ENCODE peak calls at places on chromosomes 5 and 9, in ten cellular contexts. One of them, this sample, is unnamed.

GRCh38 chr5:60590172-60590571 is 109.8 kb downstream of the DEPDC1B start:
- DNase-seq in naive thymus-derived CD8-positive, alpha-beta T cell: no peak
- DNase-seq in stimulated activated CD8-positive, alpha-beta memory T cell treated with anti-CD3 and anti-CD28 coated beads, Interleukin-2, amount 100 ng/mL, for 48 hours: no peak
- DNase-seq in immature natural killer cell: no peak
- DNase-seq in NCI-H446: no peak
- DNase-seq in endodermal cell: no peak
- DNase-seq in A549: no peak
- DNase-seq in OCI-LY7: no peak
- DNase-seq in NCI-H1092: no peak
- DNase-seq in stimulated activated CD4-positive, alpha-beta T cell treated with anti-CD3 and anti-CD28 coated beads, Interleukin-15, amount 100 ng/mL, for 24 hours: no peak
- DNase-seq in this sample: no peak

GRCh38 chr5:100157066-100157465 is 378.1 kb upstream of the FAM174A start:
- DNase-seq in naive thymus-derived CD8-positive, alpha-beta T cell: no peak
- DNase-seq in stimulated activated CD8-positive, alpha-beta memory T cell treated with anti-CD3 and anti-CD28 coated beads, Interleukin-2, amount 100 ng/mL, for 48 hours: no peak
- DNase-seq in immature natural killer cell: no peak
- DNase-seq in NCI-H446: no peak
- DNase-seq in endodermal cell: no peak
- DNase-seq in A549: no peak
- DNase-seq in OCI-LY7: no peak
- DNase-seq in NCI-H1092: no peak
- DNase-seq in stimulated activated CD4-positive, alpha-beta T cell treated with anti-CD3 and anti-CD28 coated beads, Interleukin-15, amount 100 ng/mL, for 24 hours: no peak
- DNase-seq in this sample: no peak

GRCh38 chr9:128702949-128703615 is 779 bp downstream of the PKN3 start:
- DNase-seq in naive thymus-derived CD8-positive, alpha-beta T cell: no peak
- DNase-seq in stimulated activated CD8-positive, alpha-beta memory T cell treated with anti-CD3 and anti-CD28 coated beads, Interleukin-2, amount 100 ng/mL, for 48 hours: no peak
- DNase-seq in immature natural killer cell: peak; percentile 25
- DNase-seq in NCI-H446: no peak
- DNase-seq in endodermal cell: peak; percentile 88
- DNase-seq in A549: peak; percentile 60
- DNase-seq in OCI-LY7: no peak
- DNase-seq in NCI-H1092: peak; percentile 10
- DNase-seq in stimulated activated CD4-positive, alpha-beta T cell treated with anti-CD3 and anti-CD28 coated beads, Interleukin-15, amount 100 ng/mL, for 24 hours: peak; percentile 58
- DNase-seq in this sample: no peak

GRCh38 chr5:4372481-4372880 is 767.6 kb upstream of the ADAMTS16 start:
- DNase-seq in naive thymus-derived CD8-positive, alpha-beta T cell: no peak
- DNase-seq in stimulated activated CD8-positive, alpha-beta memory T cell treated with anti-CD3 and anti-CD28 coated beads, Interleukin-2, amount 100 ng/mL, for 48 hours: no peak
- DNase-seq in immature natural killer cell: no peak
- DNase-seq in NCI-H446: no peak
- DNase-seq in endodermal cell: no peak
- DNase-seq in A549: no peak
- DNase-seq in OCI-LY7: no peak
- DNase-seq in NCI-H1092: no peak
- DNase-seq in stimulated activated CD4-positive, alpha-beta T cell treated with anti-CD3 and anti-CD28 coated beads, Interleukin-15, amount 100 ng/mL, for 24 hours: no peak
- DNase-seq in this sample: no peak

GRCh38 chr5:66178799-66179198 is 34.7 kb downstream of the SREK1 start:
- DNase-seq in naive thymus-derived CD8-positive, alpha-beta T cell: no peak
- DNase-seq in stimulated activated CD8-positive, alpha-beta memory T cell treated with anti-CD3 and anti-CD28 coated beads, Interleukin-2, amount 100 ng/mL, for 48 hours: no peak
- DNase-seq in immature natural killer cell: no peak
- DNase-seq in NCI-H446: no peak
- DNase-seq in endodermal cell: no peak
- DNase-seq in A549: no peak
- DNase-seq in OCI-LY7: no peak
- DNase-seq in NCI-H1092: no peak
- DNase-seq in stimulated activated CD4-positive, alpha-beta T cell treated with anti-CD3 and anti-CD28 coated beads, Interleukin-15, amount 100 ng/mL, for 24 hours: no peak
- DNase-seq in this sample: no peak

GRCh38 chr5:74919487-74919886 is 53.3 kb upstream of the FAM169A start:
- DNase-seq in naive thymus-derived CD8-positive, alpha-beta T cell: peak; percentile 6
- DNase-seq in stimulated activated CD8-positive, alpha-beta memory T cell treated with anti-CD3 and anti-CD28 coated beads, Interleukin-2, amount 100 ng/mL, for 48 hours: no peak
- DNase-seq in immature natural killer cell: peak; percentile 48
- DNase-seq in NCI-H446: peak; percentile 69
- DNase-seq in endodermal cell: peak; percentile 55
- DNase-seq in A549: peak; percentile 51
- DNase-seq in OCI-LY7: peak; percentile 12
- DNase-seq in NCI-H1092: no peak
- DNase-seq in stimulated activated CD4-positive, alpha-beta T cell treated with anti-CD3 and anti-CD28 coated beads, Interleukin-15, amount 100 ng/mL, for 24 hours: peak; percentile 9
- DNase-seq in this sample: no peak

GRCh38 chr9:15211994-15212501 is 95.0 kb downstream of the TTC39B start:
- DNase-seq in naive thymus-derived CD8-positive, alpha-beta T cell: no peak
- DNase-seq in stimulated activated CD8-positive, alpha-beta memory T cell treated with anti-CD3 and anti-CD28 coated beads, Interleukin-2, amount 100 ng/mL, for 48 hours: no peak
- DNase-seq in immature natural killer cell: no peak
- DNase-seq in NCI-H446: peak; percentile 37
- DNase-seq in endodermal cell: no peak
- DNase-seq in A549: no peak
- DNase-seq in OCI-LY7: no peak
- DNase-seq in NCI-H1092: no peak
- DNase-seq in stimulated activated CD4-positive, alpha-beta T cell treated with anti-CD3 and anti-CD28 coated beads, Interleukin-15, amount 100 ng/mL, for 24 hours: no peak
- DNase-seq in this sample: no peak

GRCh38 chr9:87540444-87541105 is 42.9 kb downstream of the DAPK1 start:
- DNase-seq in naive thymus-derived CD8-positive, alpha-beta T cell: no peak
- DNase-seq in stimulated activated CD8-positive, alpha-beta memory T cell treated with anti-CD3 and anti-CD28 coated beads, Interleukin-2, amount 100 ng/mL, for 48 hours: no peak
- DNase-seq in immature natural killer cell: no peak
- DNase-seq in NCI-H446: no peak
- DNase-seq in endodermal cell: no peak
- DNase-seq in A549: no peak
- DNase-seq in OCI-LY7: no peak
- DNase-seq in NCI-H1092: no peak
- DNase-seq in stimulated activated CD4-positive, alpha-beta T cell treated with anti-CD3 and anti-CD28 coated beads, Interleukin-15, amount 100 ng/mL, for 24 hours: no peak
- DNase-seq in this sample: no peak

GRCh38 chr5:110086658-110087388 is 397.1 kb downstream of the MAN2A1 start:
- DNase-seq in naive thymus-derived CD8-positive, alpha-beta T cell: peak; percentile 12
- DNase-seq in stimulated activated CD8-positive, alpha-beta memory T cell treated with anti-CD3 and anti-CD28 coated beads, Interleukin-2, amount 100 ng/mL, for 48 hours: peak; percentile 30
- DNase-seq in immature natural killer cell: peak; percentile 2
- DNase-seq in NCI-H446: no peak
- DNase-seq in endodermal cell: no peak
- DNase-seq in A549: no peak
- DNase-seq in OCI-LY7: no peak
- DNase-seq in NCI-H1092: no peak
- DNase-seq in stimulated activated CD4-positive, alpha-beta T cell treated with anti-CD3 and anti-CD28 coated beads, Interleukin-15, amount 100 ng/mL, for 24 hours: peak; percentile 76
- DNase-seq in this sample: no peak

GRCh38 chr5:57493034-57493433 is 10.4 kb upstream of the ACTBL2 start:
- DNase-seq in naive thymus-derived CD8-positive, alpha-beta T cell: no peak
- DNase-seq in stimulated activated CD8-positive, alpha-beta memory T cell treated with anti-CD3 and anti-CD28 coated beads, Interleukin-2, amount 100 ng/mL, for 48 hours: no peak
- DNase-seq in immature natural killer cell: no peak
- DNase-seq in NCI-H446: no peak
- DNase-seq in endodermal cell: no peak
- DNase-seq in A549: no peak
- DNase-seq in OCI-LY7: no peak
- DNase-seq in NCI-H1092: no peak
- DNase-seq in stimulated activated CD4-positive, alpha-beta T cell treated with anti-CD3 and anti-CD28 coated beads, Interleukin-15, amount 100 ng/mL, for 24 hours: no peak
- DNase-seq in this sample: no peak

GRCh38 chr9:35811364-35812024 is 568 bp downstream of the SPAG8 start:
- DNase-seq in naive thymus-derived CD8-positive, alpha-beta T cell: no peak
- DNase-seq in stimulated activated CD8-positive, alpha-beta memory T cell treated with anti-CD3 and anti-CD28 coated beads, Interleukin-2, amount 100 ng/mL, for 48 hours: no peak
- DNase-seq in immature natural killer cell: no peak
- DNase-seq in NCI-H446: no peak
- DNase-seq in endodermal cell: no peak
- DNase-seq in A549: no peak
- DNase-seq in OCI-LY7: no peak
- DNase-seq in NCI-H1092: no peak
- DNase-seq in stimulated activated CD4-positive, alpha-beta T cell treated with anti-CD3 and anti-CD28 coated beads, Interleukin-15, amount 100 ng/mL, for 24 hours: no peak
- DNase-seq in this sample: no peak